ENCODE peak calls at places on chromosomes 5 and 9, in seven cellular contexts. Y is mucosa of descending colon, Z is astrocyte of the cerebellum, R is fibroblast of mammary gland, L is AG10803, F is colonic mucosa, W is astrocyte. N is an unnamed sample.

GRCh38 chr9:134198771-134199170 is 34.4 kb upstream of the RNU6ATAC start:
- DNase-seq in Y (no peak), Z (no peak), R (no peak), L (no peak), F (no peak), W (no peak), N (no peak)

GRCh38 chr5:170221319-170221718 is 11.5 kb upstream of the C5orf58 start:
- DNase-seq in Y (no peak), Z (no peak), R (peak), L (peak), F (no peak), W (peak), N (peak)

GRCh38 chr9:128160603-128160987 is 530 bp downstream of the BBLN start:
- DNase-seq in Y (peak), Z (no peak), R (peak), L (peak), F (no peak), W (no peak), N (no peak)

GRCh38 chr5:149210229-149210628 is 61.4 kb upstream of the AFAP1L1 start:
- DNase-seq in Y (no peak), Z (peak), R (peak), L (no peak), F (no peak), W (peak), N (peak)

GRCh38 chr9:76962732-76963131 is 56.7 kb upstream of the FOXB2 start:
- DNase-seq in Y (no peak), Z (no peak), R (no peak), L (no peak), F (no peak), W (no peak), N (no peak)

GRCh38 chr9:135340726-135341475 is 138.7 kb upstream of the PPP1R26 start:
- DNase-seq in Y (no peak), Z (no peak), R (no peak), L (no peak), F (no peak), W (no peak), N (no peak)

GRCh38 chr5:123371575-123372179 is 51.5 kb downstream of the CEP120 start:
- DNase-seq in Y (no peak), Z (no peak), R (peak), L (peak), F (peak), W (no peak), N (peak)

GRCh38 chr5:32330126-32330971 is 17.6 kb upstream of the MTMR12 start:
- DNase-seq in Y (no peak), Z (no peak), R (no peak), L (no peak), F (peak), W (no peak), N (no peak)

GRCh38 chr5:135263022-135263668 is 135.9 kb downstream of the MACROH2A1 start:
- DNase-seq in Y (no peak), Z (no peak), R (no peak), L (no peak), F (no peak), W (no peak), N (no peak)

GRCh38 chr5:146993876-146994530 is 115.4 kb upstream of the PPP2R2B start:
- DNase-seq in Y (no peak), Z (peak), R (peak), L (no peak), F (no peak), W (peak), N (no peak)

GRCh38 chr5:84370176-84370575 is 14.5 kb downstream of the EDIL3 start:
- DNase-seq in Y (no peak), Z (no peak), R (no peak), L (no peak), F (peak), W (no peak), N (no peak)

GRCh38 chr5:173035904-173036707 is 20.0 kb upstream of the CREBRF start:
- DNase-seq in Y (no peak), Z (no peak), R (no peak), L (no peak), F (no peak), W (no peak), N (peak)

GRCh38 chr5:59134770-59135169 is 551.9 kb downstream of the RAB3C start:
- DNase-seq in Y (no peak), Z (no peak), R (no peak), L (no peak), F (no peak), W (no peak), N (no peak)

GRCh38 chr9:28598396-28598795 is 1025.1 kb upstream of the C9orf72 start:
- DNase-seq in Y (no peak), Z (peak), R (no peak), L (no peak), F (no peak), W (no peak), N (no peak)

GRCh38 chr5:159456722-159457462 is 126.6 kb upstream of the IL12B start:
- DNase-seq in Y (no peak), Z (no peak), R (peak), L (peak), F (no peak), W (peak), N (no peak)

GRCh38 chr5:126070481-126070880 is 352.7 kb upstream of the GRAMD2B start:
- DNase-seq in Y (no peak), Z (no peak), R (peak), L (no peak), F (no peak), W (peak), N (peak)

GRCh38 chr9:113548221-113549041 is 84.9 kb downstream of the RGS3 start:
- DNase-seq in Y (peak), Z (no peak), R (no peak), L (peak), F (no peak), W (peak), N (peak)

GRCh38 chr5:89556215-89557009 is 673.4 kb upstream of the MEF2C start:
- DNase-seq in Y (no peak), Z (peak), R (peak), L (peak), F (no peak), W (peak), N (peak)

GRCh38 chr5:153959134-153959957 is 79.4 kb downstream of the FAM114A2 start:
- DNase-seq in Y (no peak), Z (peak), R (peak), L (peak), F (no peak), W (peak), N (peak)

GRCh38 chr9:15349892-15350761 is 43.1 kb upstream of the TTC39B start:
- DNase-seq in Y (no peak), Z (no peak), R (peak), L (no peak), F (peak), W (peak), N (peak)

GRCh38 chr5:122144236-122144635 is 14.9 kb downstream of the ZNF474 start:
- DNase-seq in Y (no peak), Z (no peak), R (no peak), L (peak), F (no peak), W (no peak), N (no peak)

GRCh38 chr5:75262278-75262677 is 25.6 kb upstream of the ANKRD31 start:
- DNase-seq in Y (no peak), Z (no peak), R (no peak), L (no peak), F (peak), W (no peak), N (no peak)

GRCh38 chr5:65508978-65509377 is 27.3 kb upstream of the ADAMTS6 start:
- DNase-seq in Y (no peak), Z (no peak), R (peak), L (no peak), F (no peak), W (peak), N (peak)

DNA sequence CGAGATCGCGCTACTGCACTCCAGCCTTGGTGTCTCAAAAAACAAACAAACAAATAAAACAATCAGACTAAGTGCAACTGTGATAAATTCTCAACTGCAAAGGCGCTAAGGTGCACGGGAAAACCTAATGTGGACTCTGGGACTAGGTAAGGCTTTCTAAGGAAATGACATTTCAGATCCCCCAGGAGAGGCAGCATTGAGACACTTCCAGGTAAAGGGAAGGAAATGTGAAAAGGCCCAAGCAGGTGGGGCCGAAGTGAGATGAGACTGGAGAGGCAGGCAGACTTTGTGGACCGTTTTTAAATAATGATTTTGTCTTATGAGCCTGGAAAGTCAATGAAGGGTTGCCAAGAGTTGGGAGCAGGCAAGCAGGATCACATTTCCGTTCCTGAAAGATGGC is 1.9 kb upstream of the APBA1 start:
- DNase-seq in Y (no peak), Z (no peak), R (peak), L (no peak), F (no peak), W (no peak), N (no peak)
- TF ChIP-seq CTCF in Y (no peak), Z (no peak), R (no peak), L (no peak), F (no peak), W (no peak), N (no peak)

GRCh38 chr9:98034593-98035546 is 21.7 kb upstream of the NANS start:
- DNase-seq in Y (peak), Z (peak), R (peak), L (peak), F (peak), W (peak), N (peak)
- H3K4me3 ChIP-seq in Y (no peak), Z (no peak), R (no peak), L (peak), F (no peak), W (no peak), N (no peak)

GRCh38 chr5:8956659-8957058 is 589.2 kb downstream of the SEMA5A start:
- DNase-seq in Y (no peak), Z (no peak), R (no peak), L (no peak), F (no peak), W (no peak), N (no peak)

GRCh38 chr5:8953911-8954310 is 592.0 kb downstream of the SEMA5A start:
- DNase-seq in Y (no peak), Z (no peak), R (peak), L (no peak), F (no peak), W (no peak), N (no peak)

GRCh38 chr5:8953016-8953415 is 592.9 kb downstream of the SEMA5A start:
- DNase-seq in Y (no peak), Z (no peak), R (no peak), L (no peak), F (no peak), W (no peak), N (no peak)

GRCh38 chr5:8952147-8952546 is 593.7 kb downstream of the SEMA5A start:
- DNase-seq in Y (no peak), Z (no peak), R (no peak), L (no peak), F (no peak), W (no peak), N (no peak)

DNA sequence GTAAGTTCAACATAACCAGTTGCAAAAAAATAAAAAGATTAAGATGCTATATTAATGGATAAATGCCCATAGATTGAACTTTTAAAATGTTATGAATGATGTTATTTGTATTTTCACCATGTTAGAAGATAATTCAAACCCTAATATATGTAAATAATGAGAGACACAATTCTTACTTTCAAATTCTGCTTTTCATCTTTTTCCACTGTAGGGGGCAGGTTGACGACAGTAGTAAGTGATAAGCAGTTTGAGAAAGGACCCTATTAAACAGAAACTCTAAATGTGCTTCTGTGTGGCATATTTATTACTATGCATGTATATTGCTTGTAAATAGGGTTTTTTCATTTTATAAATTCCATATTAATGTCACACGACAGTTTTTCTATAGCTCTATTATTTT is 591.1 kb downstream of the SEMA5A start:
- DNase-seq in Y (no peak), Z (no peak), R (peak), L (no peak), F (no peak), W (no peak), N (no peak)
- TF ChIP-seq CTCF in Y (no peak), Z (no peak), R (peak), L (peak), F (no peak), W (peak), N (peak)

GRCh38 chr5:100537946-100538345 is 2.8 kb downstream of the FAM174A start:
- DNase-seq in Y (no peak), Z (no peak), R (no peak), L (peak), F (no peak), W (no peak), N (peak)

GRCh38 chr5:100539519-100539918 is 4.3 kb downstream of the FAM174A start:
- DNase-seq in Y (no peak), Z (no peak), R (no peak), L (no peak), F (no peak), W (no peak), N (no peak)

GRCh38 chr5:100535060-100536005 is at the start of gene FAM174A:
- DNase-seq in Y (peak), Z (peak), R (peak), L (peak), F (peak), W (peak), N (peak)
- H3K4me3 ChIP-seq in Y (peak), Z (peak), R (peak), L (peak), F (peak), W (peak), N (peak)

GRCh38 chr9:7209051-7209450 is 451.3 kb downstream of the KDM4C start:
- DNase-seq in Y (no peak), Z (no peak), R (no peak), L (no peak), F (no peak), W (no peak), N (no peak)

GRCh38 chr9:7212101-7212500 is 454.3 kb downstream of the KDM4C start:
- DNase-seq in Y (no peak), Z (no peak), R (no peak), L (no peak), F (no peak), W (peak), N (peak)

GRCh38 chr9:7211657-7212056 is 453.9 kb downstream of the KDM4C start:
- DNase-seq in Y (no peak), Z (no peak), R (no peak), L (no peak), F (no peak), W (no peak), N (no peak)

GRCh38 chr9:7210854-7211637 is 453.3 kb downstream of the KDM4C start:
- DNase-seq in Y (no peak), Z (no peak), R (no peak), L (no peak), F (no peak), W (no peak), N (no peak)

GRCh38 chr9:7209990-7210389 is 452.2 kb downstream of the KDM4C start:
- DNase-seq in Y (no peak), Z (no peak), R (no peak), L (no peak), F (no peak), W (no peak), N (no peak)
- TF ChIP-seq CTCF in Y (no peak), Z (no peak), R (no peak), L (no peak), F (no peak), W (no peak), N (no peak)

GRCh38 chr5:150306775-150307174 is 4.1 kb upstream of the ARSI start:
- DNase-seq in Y (no peak), Z (no peak), R (no peak), L (no peak), F (no peak), W (no peak), N (no peak)
- H3K4me3 ChIP-seq in Y (no peak), Z (no peak), R (no peak), L (no peak), F (no peak), W (no peak), N (no peak)

DNA sequence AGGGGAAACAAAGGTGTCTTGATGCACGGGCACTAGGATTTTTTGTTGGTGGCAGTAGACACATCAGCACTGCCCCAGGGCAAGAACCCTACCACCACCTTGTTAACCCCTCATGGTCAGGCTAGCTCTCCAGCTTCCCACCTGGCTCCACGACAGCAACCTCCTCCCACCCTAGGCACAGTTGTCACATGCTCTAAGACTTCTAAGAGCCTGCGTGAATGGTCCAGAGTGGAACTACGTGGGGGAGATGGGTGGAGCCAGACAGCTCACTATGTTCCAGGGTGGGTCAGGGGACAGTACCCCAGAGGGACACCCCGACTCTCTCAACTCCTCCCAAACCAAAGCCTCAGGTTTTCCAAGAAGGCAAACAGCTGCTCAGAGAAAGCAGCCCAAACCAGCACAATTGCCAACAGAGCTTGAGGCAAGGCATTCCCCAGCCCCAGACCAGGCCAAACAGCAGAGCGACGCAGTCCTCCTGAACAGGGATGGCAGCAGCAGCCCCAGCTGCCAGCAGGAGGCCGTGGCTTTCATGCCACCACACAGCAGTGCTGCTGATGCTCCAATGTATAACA is 78.0 kb downstream of the NRG2 start:
- DNase-seq in Y (no peak), Z (no peak), R (no peak), L (no peak), F (no peak), W (no peak), N (no peak)
- TF ChIP-seq CTCF in Y (no peak), Z (no peak), R (no peak), L (no peak), F (no peak), W (no peak), N (no peak)